ENCODE peak calls at places on chromosomes 2 and 18, in four cellular contexts. H is heart left ventricle, L is adrenal gland, S is endodermal cell. O is an unnamed sample.

GRCh38 chr2:196131949-196132925 is 39.1 kb downstream of the STK17B start:
- DNase-seq in H (no peak), L (no peak), S (peak; percentile 68), O (no peak)

GRCh38 chr2:217393585-217394032 is 533.7 kb upstream of the TNP1 start:
- DNase-seq in L (peak; percentile 85), S (no peak), H (peak; percentile 73), O (peak; percentile 38)

GRCh38 chr2:126836761-126837679 is 61.7 kb upstream of the TEX51 start:
- DNase-seq in H (no peak), S (peak; percentile 41), L (no peak), O (peak; percentile 2)

GRCh38 chr2:98524168-98524567 is 79.5 kb downstream of the INPP4A start:
- DNase-seq in H (no peak), S (no peak), L (no peak), O (no peak)

GRCh38 chr2:43193996-43194869 is 32.2 kb downstream of the ZFP36L2 start:
- DNase-seq in H (no peak), L (no peak), S (peak; percentile 68), O (no peak)

GRCh38 chr2:45825001-45825651 is 173.7 kb downstream of the PRKCE start:
- DNase-seq in H (no peak), S (no peak), L (no peak), O (no peak)

GRCh38 chr2:177334940-177335543 is 57.5 kb upstream of the AGPS start:
- DNase-seq in S (no peak), L (peak; percentile 31), H (peak; percentile 24), O (peak; percentile 22)

GRCh38 chr2:101442667-101443061 is 32.2 kb downstream of the RFX8 start:
- DNase-seq in S (peak; percentile 81), H (no peak), L (no peak), O (no peak)

GRCh38 chr2:157895531-157895930 is 19.4 kb upstream of the ACVR1 start:
- DNase-seq in H (no peak), L (no peak), S (no peak), O (no peak)

GRCh38 chr2:159516241-159516758 is 100.0 kb downstream of the BAZ2B start:
- DNase-seq in L (no peak), H (no peak), S (peak; percentile 61), O (peak; percentile 21)

GRCh38 chr2:144515694-144516416 is 4.1 kb downstream of the ZEB2 start:
- DNase-seq in L (peak; percentile 57), S (peak; percentile 73), H (peak; percentile 53), O (no peak)

GRCh38 chr2:101234169-101234938 is 18.3 kb upstream of the CNOT11 start:
- DNase-seq in H (no peak), L (no peak), S (no peak), O (no peak)

GRCh38 chr18:27707201-27707600 is 469.7 kb downstream of the CDH2 start:
- DNase-seq in S (no peak), L (no peak), H (no peak), O (no peak)

GRCh38 chr2:146927080-146927714 is 917.6 kb upstream of the ACVR2A start:
- DNase-seq in H (no peak), L (peak; percentile 36), S (peak; percentile 90), O (peak; percentile 39)

GRCh38 chr2:230849633-230850357 is 14.9 kb upstream of the ITM2C start:
- DNase-seq in S (peak; percentile 97), H (no peak), L (peak; percentile 62), O (no peak)

GRCh38 chr2:203720922-203721672 is 14.7 kb downstream of the CD28 start:
- DNase-seq in H (no peak), S (peak; percentile 44), L (no peak), O (no peak)

GRCh38 chr18:47087676-47088075 is 52.3 kb upstream of the ELOA2 start:
- DNase-seq in H (no peak), S (no peak), L (no peak), O (no peak)

GRCh38 chr2:241854342-241855244 is 4.1 kb downstream of the PDCD1 start:
- DNase-seq in L (no peak), S (no peak), H (peak; percentile 28), O (no peak)

GRCh38 chr18:43211059-43211458 is 66.2 kb downstream of the SYT4 start:
- DNase-seq in L (no peak), H (no peak), S (no peak), O (no peak)

GRCh38 chr2:207166039-207166348 is 246 bp upstream of the KLF7 start:
- DNase-seq in L (peak; percentile 99), S (peak; percentile 100), H (peak; percentile 99), O (peak; percentile 99)

GRCh38 chr2:207162319-207162718 is 3.4 kb downstream of the KLF7 start:
- DNase-seq in L (no peak), H (no peak), S (no peak), O (no peak)

GRCh38 chr2:207165121-207166038 is at the start of gene KLF7:
- DNase-seq in H (peak; percentile 65), L (peak; percentile 71), S (peak; percentile 70), O (peak; percentile 46)

GRCh38 chr2:207163053-207163814 is 2.5 kb downstream of the KLF7 start:
- DNase-seq in H (no peak), S (no peak), L (peak; percentile 60), O (peak; percentile 79)

DNA sequence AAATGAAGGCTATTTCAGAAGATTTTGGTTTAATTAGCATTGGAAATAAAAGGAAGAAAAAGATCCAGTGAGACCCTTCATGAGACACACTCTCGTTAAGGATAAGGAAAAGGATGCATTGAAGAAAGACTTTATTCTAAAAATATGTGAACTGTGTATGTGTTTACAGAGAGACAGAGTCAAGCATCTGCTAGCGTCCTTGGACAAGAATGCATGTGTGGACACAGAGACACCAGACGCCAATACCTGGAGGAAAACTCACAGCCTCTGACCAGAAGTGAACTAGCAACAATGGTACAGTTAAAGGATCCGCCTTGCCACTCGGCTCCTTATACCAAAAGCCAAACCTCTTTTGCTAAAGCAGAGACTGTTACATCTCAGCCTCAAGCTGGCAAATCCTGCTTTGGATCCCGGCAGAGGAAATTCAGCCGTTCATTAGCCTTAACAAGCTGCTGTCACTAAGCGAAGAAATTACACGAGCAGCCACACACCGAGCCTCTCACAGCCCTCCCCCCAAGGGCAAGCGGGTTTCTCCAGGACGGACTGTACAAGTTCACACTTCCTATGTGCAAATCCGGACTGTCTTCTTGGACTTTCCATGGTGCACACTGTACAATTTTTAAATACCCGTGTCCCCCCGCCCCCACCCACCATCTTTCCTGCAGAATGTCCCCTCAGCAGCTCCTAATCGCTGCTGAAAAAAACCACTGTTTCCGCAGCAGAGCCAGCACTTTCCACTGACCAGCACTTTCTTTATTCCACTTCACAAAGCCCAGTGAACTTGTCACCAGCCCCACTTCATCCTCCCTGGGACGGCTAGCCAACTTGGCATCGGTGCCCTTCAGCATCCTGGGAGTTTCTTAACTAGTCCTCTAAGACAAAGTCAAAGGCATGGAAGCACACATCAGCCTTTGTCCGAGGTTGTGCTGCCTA is 1.7 kb downstream of the KLF7 start:
- DNase-seq in S (no peak), L (peak; percentile 72), H (peak; percentile 73), O (peak; percentile 64)
- H3K4me1 ChIP-seq in S (peaks cover 11% of the 10 kb centered on the region), L (peaks cover 47% of the 10 kb centered on the region), H (peaks cover 25% of the 10 kb centered on the region), O (no peaks in the 10 kb centered on the region)

DNA sequence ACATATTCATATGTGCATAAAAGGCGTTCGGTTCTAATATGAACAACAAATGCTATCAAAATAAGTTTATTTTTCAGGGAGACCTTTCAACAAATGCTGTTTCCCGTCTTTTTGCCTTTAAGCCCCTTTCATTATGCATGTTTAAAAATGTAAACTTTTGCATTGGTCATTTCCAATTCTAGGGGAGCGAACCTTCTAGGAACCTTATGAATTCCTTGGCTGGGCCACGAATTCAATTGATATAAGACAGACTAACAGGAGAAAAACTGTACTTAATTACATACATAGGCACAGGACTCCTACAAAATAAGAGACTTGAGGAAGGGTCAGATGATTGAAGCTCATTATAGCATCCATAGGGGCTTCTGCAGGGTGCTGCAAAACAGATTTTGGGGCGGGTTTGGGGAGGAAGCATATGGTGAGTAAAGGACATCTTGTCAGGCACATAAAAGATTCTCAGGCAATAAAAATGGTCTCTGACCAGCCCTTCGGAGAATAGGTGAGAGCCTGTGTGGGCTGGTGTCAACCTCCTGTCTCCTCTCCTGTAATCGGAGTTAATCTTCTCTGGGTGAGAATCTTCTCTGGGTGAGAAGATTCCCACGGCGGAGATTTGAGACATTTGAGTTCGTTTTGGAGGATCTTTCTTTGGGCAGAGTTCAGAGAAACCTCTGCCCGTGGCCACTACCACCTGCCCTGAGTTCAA is 1.7 kb downstream of the TNFRSF11A start:
- DNase-seq in S (peak; percentile 65), H (no peak), L (no peak), O (no peak)
- H3K4me3 ChIP-seq in S (peak overlapping the region; percentile 90), H (peak overlapping the region; percentile 48), L (no peak overlapping the region), O (no peak overlapping the region)

DNA sequence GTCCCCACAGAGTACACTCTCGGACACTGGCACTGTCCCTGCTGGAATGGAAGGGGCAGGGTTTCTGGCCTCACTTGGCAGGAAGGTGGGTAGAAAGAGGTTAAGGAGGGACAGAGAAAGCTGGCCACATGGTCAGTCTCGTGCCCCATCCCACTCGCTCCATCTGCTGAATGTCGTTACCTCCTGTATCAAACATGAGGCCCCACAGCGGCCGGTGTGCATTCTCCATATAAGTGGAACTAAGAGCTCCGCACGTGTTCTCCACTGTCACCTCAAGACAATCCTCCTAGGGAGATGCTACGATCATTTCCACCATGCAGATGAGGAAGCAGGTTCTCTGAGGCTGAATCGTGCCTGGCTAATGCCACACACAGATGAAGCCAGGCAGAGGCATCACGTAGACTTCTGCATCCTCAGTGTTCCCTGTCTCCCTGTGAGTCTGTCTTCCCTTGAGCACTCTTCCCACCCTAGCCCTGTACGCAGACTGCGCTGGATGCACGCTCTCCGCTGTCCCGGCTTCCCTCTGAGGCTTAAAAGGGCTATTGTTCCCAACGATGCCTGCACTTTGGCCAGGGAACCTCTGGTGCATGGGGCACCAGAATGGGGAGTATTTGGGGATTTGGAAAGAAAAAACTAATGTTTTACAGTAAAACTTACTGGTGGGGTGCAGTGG is 35.1 kb downstream of the MAL start:
- DNase-seq in L (no peak), H (peak; percentile 2), S (peak; percentile 31), O (no peak)
- TF ChIP-seq CTCF in L (no peak), H (no peak), S (no peak), O (no peak)

GRCh38 chr2:55421326-55421725 is 1.7 kb upstream of the CCDC88A start:
- DNase-seq in L (no peak), H (no peak), S (no peak), O (no peak)
- H3K4me1 ChIP-seq in L (peaks cover 5% of the 10 kb centered on the region), H (peaks cover 7% of the 10 kb centered on the region), S (no peaks in the 10 kb centered on the region), O (no peaks in the 10 kb centered on the region)

O was measured in prostate gland.